ENCODE peak calls at places on chromosomes 2 and 18, in nine cellular contexts. One of them, this sample, is unnamed.
A peak's percentile ranks its signal among the peaks of the same experiment; 100 is the strongest.

GRCh38 chr2:190136259-190136658 is 73.7 kb upstream of the MSTN start:
- DNase-seq in sigmoid colon: no peak
- DNase-seq in heart left ventricle: no peak
- DNase-seq in GM23248: no peak
- DNase-seq in gastrocnemius medialis: no peak
- DNase-seq in adrenal gland: no peak
- DNase-seq in brain microvascular endothelial cell: no peak
- DNase-seq in mammary epithelial cell: no peak
- DNase-seq in effector memory CD4-positive, alpha-beta T cell: no peak
- DNase-seq in this sample: no peak

GRCh38 chr2:24174851-24175277 is at the start of gene FAM228A:
- DNase-seq in effector memory CD4-positive, alpha-beta T cell: no peak
- DNase-seq in GM23248: no peak
- DNase-seq in mammary epithelial cell: no peak
- DNase-seq in heart left ventricle: no peak
- DNase-seq in brain microvascular endothelial cell: no peak
- DNase-seq in sigmoid colon: no peak
- DNase-seq in gastrocnemius medialis: no peak
- DNase-seq in adrenal gland: no peak
- DNase-seq in this sample: no peak

GRCh38 chr18:41459657-41460056 is 495.4 kb upstream of the PIK3C3 start:
- DNase-seq in GM23248: no peak
- DNase-seq in heart left ventricle: no peak
- DNase-seq in gastrocnemius medialis: no peak
- DNase-seq in sigmoid colon: no peak
- DNase-seq in adrenal gland: no peak
- DNase-seq in brain microvascular endothelial cell: no peak
- DNase-seq in mammary epithelial cell: no peak
- DNase-seq in effector memory CD4-positive, alpha-beta T cell: no peak
- DNase-seq in this sample: no peak

GRCh38 chr18:36186461-36187137 is 698 bp upstream of the MOCOS start:
- DNase-seq in effector memory CD4-positive, alpha-beta T cell: no peak
- DNase-seq in brain microvascular endothelial cell: no peak
- DNase-seq in GM23248: peak; percentile 59
- DNase-seq in mammary epithelial cell: peak; percentile 33
- DNase-seq in gastrocnemius medialis: peak; percentile 15
- DNase-seq in heart left ventricle: peak; percentile 66
- DNase-seq in sigmoid colon: no peak
- DNase-seq in adrenal gland: peak; percentile 45
- DNase-seq in this sample: no peak

GRCh38 chr18:39513187-39513586 is 1947.6 kb upstream of the CELF4 start:
- DNase-seq in brain microvascular endothelial cell: no peak
- DNase-seq in sigmoid colon: no peak
- DNase-seq in heart left ventricle: no peak
- DNase-seq in mammary epithelial cell: no peak
- DNase-seq in adrenal gland: no peak
- DNase-seq in effector memory CD4-positive, alpha-beta T cell: no peak
- DNase-seq in gastrocnemius medialis: no peak
- DNase-seq in GM23248: no peak
- DNase-seq in this sample: no peak

GRCh38 chr18:66013976-66014375 is 263.2 kb downstream of the CDH7 start:
- DNase-seq in heart left ventricle: no peak
- DNase-seq in gastrocnemius medialis: no peak
- DNase-seq in sigmoid colon: no peak
- DNase-seq in brain microvascular endothelial cell: no peak
- DNase-seq in effector memory CD4-positive, alpha-beta T cell: no peak
- DNase-seq in GM23248: no peak
- DNase-seq in mammary epithelial cell: peak; percentile 0
- DNase-seq in adrenal gland: no peak
- DNase-seq in this sample: no peak

GRCh38 chr2:106336108-106336507 is 132.1 kb downstream of the RGPD3 start:
- DNase-seq in gastrocnemius medialis: no peak
- DNase-seq in GM23248: no peak
- DNase-seq in adrenal gland: no peak
- DNase-seq in mammary epithelial cell: no peak
- DNase-seq in effector memory CD4-positive, alpha-beta T cell: no peak
- DNase-seq in heart left ventricle: no peak
- DNase-seq in sigmoid colon: no peak
- DNase-seq in brain microvascular endothelial cell: no peak
- DNase-seq in this sample: no peak

GRCh38 chr2:4715065-4715464 is 977.1 kb upstream of the SOX11 start:
- DNase-seq in gastrocnemius medialis: no peak
- DNase-seq in brain microvascular endothelial cell: peak; percentile 42
- DNase-seq in GM23248: no peak
- DNase-seq in mammary epithelial cell: no peak
- DNase-seq in adrenal gland: no peak
- DNase-seq in effector memory CD4-positive, alpha-beta T cell: no peak
- DNase-seq in sigmoid colon: no peak
- DNase-seq in heart left ventricle: no peak
- DNase-seq in this sample: no peak

DNA sequence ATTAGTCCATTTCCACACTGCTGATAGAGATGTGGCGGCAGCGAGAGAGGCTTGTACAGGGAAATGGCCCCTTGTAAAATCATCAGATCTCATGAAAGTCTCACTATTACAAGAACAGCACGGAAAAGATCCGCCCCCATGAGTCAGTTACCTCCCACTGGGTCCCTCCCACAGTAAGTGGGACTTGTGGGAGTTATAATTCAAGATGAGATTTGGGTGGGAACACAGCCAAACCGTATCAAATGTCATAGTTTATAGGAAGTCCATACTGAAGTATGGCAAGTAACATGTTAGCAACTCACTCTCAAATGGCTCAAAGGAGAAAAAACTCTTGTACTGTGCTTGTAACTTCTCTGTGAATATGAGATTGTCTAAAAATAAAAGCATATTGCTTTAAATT is 56.1 kb downstream of the FARP2 start:
- DNase-seq in gastrocnemius medialis: no peak
- DNase-seq in adrenal gland: peak; percentile 22
- DNase-seq in effector memory CD4-positive, alpha-beta T cell: no peak
- DNase-seq in brain microvascular endothelial cell: peak; percentile 98
- DNase-seq in heart left ventricle: no peak
- DNase-seq in GM23248: peak; percentile 17
- DNase-seq in mammary epithelial cell: no peak
- DNase-seq in sigmoid colon: no peak
- DNase-seq in this sample: no peak
- H3K36me3 ChIP-seq in gastrocnemius medialis: peaks cover 63% of the 10 kb centered on the region
- H3K36me3 ChIP-seq in adrenal gland: peaks cover 18% of the 10 kb centered on the region
- H3K36me3 ChIP-seq in effector memory CD4-positive, alpha-beta T cell: peaks cover 26% of the 10 kb centered on the region
- H3K36me3 ChIP-seq in brain microvascular endothelial cell: peaks cover 11% of the 10 kb centered on the region
- H3K36me3 ChIP-seq in heart left ventricle: peaks cover 87% of the 10 kb centered on the region
- H3K36me3 ChIP-seq in GM23248: peaks cover 40% of the 10 kb centered on the region
- H3K36me3 ChIP-seq in mammary epithelial cell: peaks cover 18% of the 10 kb centered on the region
- H3K36me3 ChIP-seq in sigmoid colon: peaks cover 40% of the 10 kb centered on the region
- H3K36me3 ChIP-seq in this sample: peaks cover 20% of the 10 kb centered on the region

DNA sequence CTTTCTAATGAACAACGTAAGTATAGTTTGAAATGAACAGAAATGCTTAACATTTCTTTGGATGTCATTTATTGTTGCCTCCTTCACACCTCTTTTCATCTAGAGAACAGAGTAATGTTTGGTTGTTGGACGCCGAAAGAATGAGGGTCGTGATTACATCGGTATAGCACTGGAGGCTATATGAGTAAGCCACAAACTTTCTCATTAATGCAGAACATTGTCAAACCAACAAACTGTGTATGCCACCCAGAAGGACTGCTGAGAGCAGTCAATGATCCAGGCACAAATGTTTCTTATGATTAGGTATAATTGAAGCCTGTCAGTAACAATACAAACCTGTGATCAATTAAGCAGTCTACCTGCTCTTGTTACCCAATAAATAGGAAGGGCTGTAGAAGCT is 1494.7 kb upstream of the NXPH2 start:
- DNase-seq in heart left ventricle: no peak
- DNase-seq in mammary epithelial cell: no peak
- DNase-seq in GM23248: no peak
- DNase-seq in sigmoid colon: no peak
- DNase-seq in brain microvascular endothelial cell: no peak
- DNase-seq in adrenal gland: no peak
- DNase-seq in effector memory CD4-positive, alpha-beta T cell: no peak
- DNase-seq in gastrocnemius medialis: no peak
- DNase-seq in this sample: no peak
- H3K36me3 ChIP-seq in heart left ventricle: no peaks in the 10 kb centered on the region
- H3K36me3 ChIP-seq in mammary epithelial cell: no peaks in the 10 kb centered on the region
- H3K36me3 ChIP-seq in GM23248: no peaks in the 10 kb centered on the region
- H3K36me3 ChIP-seq in sigmoid colon: no peaks in the 10 kb centered on the region
- H3K36me3 ChIP-seq in brain microvascular endothelial cell: no peaks in the 10 kb centered on the region
- H3K36me3 ChIP-seq in adrenal gland: no peaks in the 10 kb centered on the region
- H3K36me3 ChIP-seq in effector memory CD4-positive, alpha-beta T cell: no peaks in the 10 kb centered on the region
- H3K36me3 ChIP-seq in gastrocnemius medialis: no peaks in the 10 kb centered on the region
- H3K36me3 ChIP-seq in this sample: no peaks in the 10 kb centered on the region

GRCh38 chr2:192628017-192628416 is 433.3 kb upstream of the TMEFF2 start:
- DNase-seq in heart left ventricle: no peak
- DNase-seq in gastrocnemius medialis: no peak
- DNase-seq in effector memory CD4-positive, alpha-beta T cell: no peak
- DNase-seq in brain microvascular endothelial cell: no peak
- DNase-seq in GM23248: no peak
- DNase-seq in mammary epithelial cell: no peak
- DNase-seq in sigmoid colon: no peak
- DNase-seq in adrenal gland: no peak
- DNase-seq in this sample: no peak
- H3K36me3 ChIP-seq in heart left ventricle: no peaks in the 10 kb centered on the region
- H3K36me3 ChIP-seq in gastrocnemius medialis: no peaks in the 10 kb centered on the region
- H3K36me3 ChIP-seq in effector memory CD4-positive, alpha-beta T cell: no peaks in the 10 kb centered on the region
- H3K36me3 ChIP-seq in brain microvascular endothelial cell: no peaks in the 10 kb centered on the region
- H3K36me3 ChIP-seq in GM23248: no peaks in the 10 kb centered on the region
- H3K36me3 ChIP-seq in mammary epithelial cell: no peaks in the 10 kb centered on the region
- H3K36me3 ChIP-seq in sigmoid colon: no peaks in the 10 kb centered on the region
- H3K36me3 ChIP-seq in adrenal gland: no peaks in the 10 kb centered on the region
- H3K36me3 ChIP-seq in this sample: no peaks in the 10 kb centered on the region

GRCh38 chr18:2774669-2775068 is 72.1 kb upstream of the EMILIN2 start:
- DNase-seq in brain microvascular endothelial cell: no peak
- DNase-seq in sigmoid colon: no peak
- DNase-seq in effector memory CD4-positive, alpha-beta T cell: no peak
- DNase-seq in GM23248: no peak
- DNase-seq in heart left ventricle: no peak
- DNase-seq in mammary epithelial cell: no peak
- DNase-seq in gastrocnemius medialis: no peak
- DNase-seq in adrenal gland: no peak
- DNase-seq in this sample: no peak

GRCh38 chr18:2780750-2781149 is 66.1 kb upstream of the EMILIN2 start:
- DNase-seq in mammary epithelial cell: no peak
- DNase-seq in sigmoid colon: no peak
- DNase-seq in gastrocnemius medialis: no peak
- DNase-seq in GM23248: no peak
- DNase-seq in heart left ventricle: no peak
- DNase-seq in adrenal gland: no peak
- DNase-seq in effector memory CD4-positive, alpha-beta T cell: no peak
- DNase-seq in brain microvascular endothelial cell: no peak
- DNase-seq in this sample: no peak

DNA sequence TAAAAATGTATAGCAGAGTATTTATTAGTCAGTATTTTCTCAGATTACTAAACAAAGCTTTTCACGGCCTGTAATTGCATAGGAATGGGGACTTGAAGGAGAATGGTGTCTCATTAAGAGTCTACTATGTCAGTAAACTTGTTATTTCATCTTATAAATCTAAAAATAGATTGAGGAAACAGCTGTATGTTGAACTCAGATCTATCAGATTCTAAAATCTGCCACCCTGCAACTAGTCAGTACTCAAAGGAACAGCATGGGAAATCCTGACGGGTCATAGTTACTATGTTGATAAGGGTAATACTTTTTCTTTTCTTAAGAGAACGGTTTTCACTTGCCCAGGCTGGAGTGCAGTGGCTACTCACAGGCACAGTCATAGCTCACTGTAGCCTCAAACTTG is 70.2 kb upstream of the EMILIN2 start:
- DNase-seq in effector memory CD4-positive, alpha-beta T cell: no peak
- DNase-seq in brain microvascular endothelial cell: no peak
- DNase-seq in gastrocnemius medialis: no peak
- DNase-seq in mammary epithelial cell: no peak
- DNase-seq in adrenal gland: no peak
- DNase-seq in sigmoid colon: no peak
- DNase-seq in GM23248: no peak
- DNase-seq in heart left ventricle: no peak
- DNase-seq in this sample: no peak
- H3K36me3 ChIP-seq in effector memory CD4-positive, alpha-beta T cell: peaks cover 84% of the 10 kb centered on the region
- H3K36me3 ChIP-seq in brain microvascular endothelial cell: peaks cover 31% of the 10 kb centered on the region
- H3K36me3 ChIP-seq in gastrocnemius medialis: peaks cover 76% of the 10 kb centered on the region
- H3K36me3 ChIP-seq in mammary epithelial cell: peaks cover 47% of the 10 kb centered on the region
- H3K36me3 ChIP-seq in adrenal gland: peaks cover 51% of the 10 kb centered on the region
- H3K36me3 ChIP-seq in sigmoid colon: peaks cover 46% of the 10 kb centered on the region
- H3K36me3 ChIP-seq in GM23248: peaks cover 55% of the 10 kb centered on the region
- H3K36me3 ChIP-seq in heart left ventricle: peaks cover 97% of the 10 kb centered on the region
- H3K36me3 ChIP-seq in this sample: no peaks in the 10 kb centered on the region

GRCh38 chr2:99451686-99452085 is 38.1 kb downstream of the REV1 start:
- DNase-seq in effector memory CD4-positive, alpha-beta T cell: no peak
- DNase-seq in brain microvascular endothelial cell: no peak
- DNase-seq in mammary epithelial cell: no peak
- DNase-seq in sigmoid colon: no peak
- DNase-seq in GM23248: no peak
- DNase-seq in adrenal gland: no peak
- DNase-seq in heart left ventricle: no peak
- DNase-seq in gastrocnemius medialis: no peak
- DNase-seq in this sample: no peak
- H3K36me3 ChIP-seq in effector memory CD4-positive, alpha-beta T cell: peaks cover 38% of the 10 kb centered on the region
- H3K36me3 ChIP-seq in brain microvascular endothelial cell: peaks cover 18% of the 10 kb centered on the region
- H3K36me3 ChIP-seq in mammary epithelial cell: peaks cover 39% of the 10 kb centered on the region
- H3K36me3 ChIP-seq in sigmoid colon: peaks cover 3% of the 10 kb centered on the region
- H3K36me3 ChIP-seq in GM23248: peaks cover 23% of the 10 kb centered on the region
- H3K36me3 ChIP-seq in adrenal gland: peaks cover 48% of the 10 kb centered on the region
- H3K36me3 ChIP-seq in heart left ventricle: peaks cover 87% of the 10 kb centered on the region
- H3K36me3 ChIP-seq in gastrocnemius medialis: peaks cover 46% of the 10 kb centered on the region
- H3K36me3 ChIP-seq in this sample: no peaks in the 10 kb centered on the region

DNA sequence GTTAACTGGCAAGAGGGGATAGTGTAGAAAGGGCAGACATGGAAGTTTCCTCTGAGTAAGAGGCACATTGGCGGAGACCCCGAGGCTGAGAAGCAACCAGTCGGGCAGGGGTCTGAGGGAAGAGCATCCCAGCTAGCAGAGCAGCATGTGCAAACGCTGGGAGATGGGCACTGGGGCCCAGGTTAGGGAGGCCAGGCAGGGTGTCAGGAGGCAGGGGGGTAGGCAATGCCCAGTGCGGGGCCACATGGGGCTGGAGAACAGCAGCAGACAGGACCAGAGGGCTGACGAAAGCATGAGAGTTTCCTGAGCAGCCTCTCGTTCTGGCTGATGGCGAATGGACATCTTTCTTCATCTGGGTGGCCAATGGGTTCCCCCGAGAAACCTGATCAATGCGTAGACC is 88.2 kb downstream of the INPP5D start:
- DNase-seq in GM23248: no peak
- DNase-seq in gastrocnemius medialis: no peak
- DNase-seq in adrenal gland: no peak
- DNase-seq in heart left ventricle: no peak
- DNase-seq in mammary epithelial cell: no peak
- DNase-seq in effector memory CD4-positive, alpha-beta T cell: no peak
- DNase-seq in brain microvascular endothelial cell: no peak
- DNase-seq in sigmoid colon: no peak
- DNase-seq in this sample: no peak
- H3K36me3 ChIP-seq in GM23248: no peaks in the 10 kb centered on the region
- H3K36me3 ChIP-seq in gastrocnemius medialis: no peaks in the 10 kb centered on the region
- H3K36me3 ChIP-seq in adrenal gland: peaks cover 3% of the 10 kb centered on the region
- H3K36me3 ChIP-seq in heart left ventricle: peaks cover 84% of the 10 kb centered on the region
- H3K36me3 ChIP-seq in mammary epithelial cell: peaks cover 50% of the 10 kb centered on the region
- H3K36me3 ChIP-seq in effector memory CD4-positive, alpha-beta T cell: peaks cover 97% of the 10 kb centered on the region
- H3K36me3 ChIP-seq in brain microvascular endothelial cell: no peaks in the 10 kb centered on the region
- H3K36me3 ChIP-seq in sigmoid colon: no peaks in the 10 kb centered on the region
- H3K36me3 ChIP-seq in this sample: no peaks in the 10 kb centered on the region